ENCODE peak calls at places on chromosomes 12 and 14, in eight cellular contexts. O, G, F, U, W, L, B and Q are unnamed samples.

GRCh38 chr12:52245962-52246577 is 13.0 kb downstream of the KRT7 start:
- DNase-seq in O (no peak), G (no peak), F (no peak), U (no peak), W (no peak), L (no peak), B (no peak), Q (peak; percentile 26)

GRCh38 chr12:119957135-119957534 is 31.9 kb upstream of the BICDL1 start:
- DNase-seq in O (no peak), G (no peak), F (no peak), U (no peak), W (no peak), L (no peak), B (no peak), Q (no peak)

GRCh38 chr14:103279129-103280025 is 54.7 kb upstream of the EIF5 start:
- DNase-seq in O (peak; percentile 63), G (no peak), F (peak; percentile 42), U (peak; percentile 51), W (peak; percentile 68), L (no peak), B (no peak), Q (no peak)

GRCh38 chr12:65269603-65270002 is 8.9 kb upstream of the MSRB3 start:
- DNase-seq in O (no peak), G (no peak), F (no peak), U (peak; percentile 37), W (no peak), L (no peak), B (no peak), Q (peak; percentile 38)

GRCh38 chr14:65424531-65424930 is 12.0 kb downstream of the FUT8 start:
- DNase-seq in O (no peak), G (no peak), F (no peak), U (no peak), W (no peak), L (no peak), B (no peak), Q (peak; percentile 81)

GRCh38 chr14:89617471-89618291 is 200.6 kb upstream of the FOXN3 start:
- DNase-seq in O (peak; percentile 68), G (peak; percentile 35), F (peak; percentile 60), U (peak; percentile 76), W (peak; percentile 66), L (no peak), B (peak; percentile 31), Q (peak; percentile 29)

GRCh38 chr14:92937229-92937937 is 14.4 kb downstream of the CHGA start:
- DNase-seq in O (no peak), G (no peak), F (no peak), U (no peak), W (no peak), L (peak; percentile 32), B (no peak), Q (peak; percentile 70)

GRCh38 chr12:93722757-93723567 is 45.8 kb downstream of the CRADD start:
- DNase-seq in O (no peak), G (no peak), F (no peak), U (peak; percentile 79), W (no peak), L (no peak), B (no peak), Q (peak; percentile 98)

GRCh38 chr12:66008985-66009384 is 121.6 kb downstream of the LLPH start:
- DNase-seq in O (no peak), G (no peak), F (no peak), U (no peak), W (no peak), L (no peak), B (no peak), Q (no peak)

GRCh38 chr12:22974865-22975264 is 349.9 kb downstream of the ETNK1 start:
- DNase-seq in O (no peak), G (peak; percentile 23), F (no peak), U (peak; percentile 96), W (no peak), L (peak; percentile 15), B (no peak), Q (peak; percentile 50)

GRCh38 chr14:103890836-103891666 is 37.2 kb upstream of the TDRD9 start:
- DNase-seq in O (no peak), G (no peak), F (no peak), U (no peak), W (peak; percentile 42), L (no peak), B (no peak), Q (no peak)

GRCh38 chr14:93375673-93376156 is 28.7 kb downstream of the COX8C start:
- DNase-seq in O (no peak), G (no peak), F (no peak), U (no peak), W (no peak), L (no peak), B (peak; percentile 62), Q (no peak)

GRCh38 chr14:105478624-105479305 is 4.1 kb downstream of the CRIP2 start:
- DNase-seq in O (peak; percentile 50), G (no peak), F (peak; percentile 52), U (no peak), W (no peak), L (no peak), B (no peak), Q (no peak)

GRCh38 chr14:68975667-68976066 is 3.4 kb downstream of the ACTN1 start:
- DNase-seq in O (no peak), G (peak; percentile 54), F (no peak), U (peak; percentile 92), W (no peak), L (no peak), B (no peak), Q (no peak)

GRCh38 chr14:66315098-66315497 is 171.1 kb upstream of the CCDC196 start:
- DNase-seq in O (peak; percentile 4), G (no peak), F (no peak), U (no peak), W (no peak), L (no peak), B (no peak), Q (no peak)

GRCh38 chr12:101906226-101906625 is 28.8 kb downstream of the DRAM1 start:
- DNase-seq in O (no peak), G (no peak), F (no peak), U (no peak), W (no peak), L (no peak), B (no peak), Q (no peak)

GRCh38 chr14:51630987-51631386 is 20.7 kb upstream of the FRMD6 start:
- DNase-seq in O (no peak), G (no peak), F (no peak), U (no peak), W (no peak), L (no peak), B (no peak), Q (no peak)

GRCh38 chr14:67358914-67359313 is 690 bp downstream of the ATP6V1D start:
- DNase-seq in O (peak; percentile 54), G (peak; percentile 31), F (peak; percentile 47), U (peak; percentile 16), W (no peak), L (no peak), B (no peak), Q (peak; percentile 11)

GRCh38 chr12:116317986-116318737 is 40.7 kb upstream of the MED13L start:
- DNase-seq in O (no peak), G (no peak), F (no peak), U (no peak), W (no peak), L (no peak), B (no peak), Q (peak; percentile 70)

GRCh38 chr12:22306311-22306710 is 28.2 kb downstream of the ST8SIA1 start:
- DNase-seq in O (no peak), G (no peak), F (no peak), U (peak; percentile 5), W (no peak), L (no peak), B (no peak), Q (no peak)

GRCh38 chr12:131573631-131574396 is 137.1 kb upstream of the SFSWAP start:
- DNase-seq in O (no peak), G (no peak), F (no peak), U (no peak), W (peak; percentile 62), L (no peak), B (no peak), Q (no peak)

GRCh38 chr14:24972844-24973243 is 77.1 kb downstream of the STXBP6 start:
- DNase-seq in O (no peak), G (no peak), F (no peak), U (no peak), W (no peak), L (no peak), B (no peak), Q (no peak)

GRCh38 chr12:64325055-64325454 is 65.5 kb downstream of the C12orf56 start:
- DNase-seq in O (no peak), G (no peak), F (no peak), U (no peak), W (no peak), L (no peak), B (no peak), Q (no peak)

GRCh38 chr12:50147281-50147680 is 19.9 kb downstream of the CERS5 start:
- DNase-seq in O (no peak), G (no peak), F (no peak), U (no peak), W (no peak), L (no peak), B (no peak), Q (no peak)
- H3K27me3 ChIP-seq in O (no peaks in the 10 kb centered on the region), G (no peaks in the 10 kb centered on the region), F (no peaks in the 10 kb centered on the region), U (no peaks in the 10 kb centered on the region), W (no peaks in the 10 kb centered on the region), L (no peaks in the 10 kb centered on the region), B (no peaks in the 10 kb centered on the region), Q (no peaks in the 10 kb centered on the region)

GRCh38 chr12:57521475-57522018 is 1.1 kb upstream of the MBD6 start:
- DNase-seq in O (peak; percentile 65), G (peak; percentile 85), F (peak; percentile 78), U (peak; percentile 56), W (no peak), L (no peak), B (peak; percentile 5), Q (no peak)
- TF ChIP-seq EZH2phosphoT487 in O (no peak), G (no peak), F (no peak), U (no peak), W (no peak), L (no peak), B (no peak), Q (no peak)

GRCh38 chr12:53757095-53757770 is 5.5 kb upstream of the CISTR start:
- DNase-seq in O (peak; percentile 96), G (peak; percentile 78), F (peak; percentile 94), U (peak; percentile 78), W (peak; percentile 79), L (peak; percentile 58), B (peak; percentile 77), Q (peak; percentile 80)
- H3K27me3 ChIP-seq in O (peaks cover 88% of the 10 kb centered on the region), G (peaks cover 72% of the 10 kb centered on the region), F (peaks cover 93% of the 10 kb centered on the region), U (peaks cover 83% of the 10 kb centered on the region), W (peaks cover 87% of the 10 kb centered on the region), L (peaks cover 6% of the 10 kb centered on the region), B (peaks cover 89% of the 10 kb centered on the region), Q (no peaks in the 10 kb centered on the region)

GRCh38 chr12:11771356-11771755 is 121.9 kb downstream of the ETV6 start:
- DNase-seq in O (peak; percentile 40), G (no peak), F (no peak), U (peak; percentile 14), W (no peak), L (no peak), B (no peak), Q (no peak)

GRCh38 chr12:11771895-11772502 is 122.5 kb downstream of the ETV6 start:
- DNase-seq in O (no peak), G (no peak), F (no peak), U (no peak), W (no peak), L (no peak), B (no peak), Q (peak; percentile 14)

GRCh38 chr12:11767029-11767724 is 117.7 kb downstream of the ETV6 start:
- DNase-seq in O (no peak), G (no peak), F (no peak), U (no peak), W (no peak), L (no peak), B (no peak), Q (no peak)

GRCh38 chr12:11768233-11768965 is 118.9 kb downstream of the ETV6 start:
- DNase-seq in O (no peak), G (no peak), F (no peak), U (no peak), W (no peak), L (no peak), B (no peak), Q (no peak)

GRCh38 chr12:11769723-11770514 is 120.4 kb downstream of the ETV6 start:
- DNase-seq in O (no peak), G (no peak), F (no peak), U (no peak), W (no peak), L (no peak), B (no peak), Q (no peak)
- TF ChIP-seq EZH2phosphoT487 in O (no peak), G (no peak), F (no peak), U (no peak), W (no peak), L (no peak), B (no peak), Q (no peak)